ENCODE peak calls at places on chromosomes 12 and 14, in ten cellular contexts. One of them, this sample, is unnamed.

GRCh38 chr12:124555168-124555928 is 12.1 kb downstream of the NCOR2 start:
- DNase-seq in thyroid gland: no peak
- DNase-seq in CD8-positive, alpha-beta memory T cell: no peak
- DNase-seq in PC-3: no peak
- DNase-seq in heart right ventricle: no peak
- DNase-seq in CD4-positive, alpha-beta memory T cell: no peak
- DNase-seq in fibroblast of lung: no peak
- DNase-seq in sigmoid colon: peak; percentile 56
- DNase-seq in Karpas-422: no peak
- DNase-seq in cardiac muscle cell: no peak
- DNase-seq in this sample: no peak

GRCh38 chr12:42109031-42109430 is 35.6 kb downstream of the GXYLT1 start:
- DNase-seq in fibroblast of lung: peak; percentile 64
- DNase-seq in cardiac muscle cell: no peak
- DNase-seq in thyroid gland: no peak
- DNase-seq in CD8-positive, alpha-beta memory T cell: no peak
- DNase-seq in Karpas-422: no peak
- DNase-seq in sigmoid colon: no peak
- DNase-seq in PC-3: no peak
- DNase-seq in heart right ventricle: no peak
- DNase-seq in CD4-positive, alpha-beta memory T cell: no peak
- DNase-seq in this sample: no peak

GRCh38 chr12:48380596-48380995 is 29.9 kb upstream of the ZNF641 start:
- DNase-seq in sigmoid colon: no peak
- DNase-seq in CD8-positive, alpha-beta memory T cell: no peak
- DNase-seq in CD4-positive, alpha-beta memory T cell: no peak
- DNase-seq in Karpas-422: no peak
- DNase-seq in cardiac muscle cell: no peak
- DNase-seq in fibroblast of lung: no peak
- DNase-seq in PC-3: no peak
- DNase-seq in heart right ventricle: no peak
- DNase-seq in thyroid gland: no peak
- DNase-seq in this sample: no peak

GRCh38 chr14:91415794-91416743 is 1.6 kb downstream of the CCDC88C start:
- DNase-seq in CD8-positive, alpha-beta memory T cell: peak; percentile 86
- DNase-seq in cardiac muscle cell: no peak
- DNase-seq in heart right ventricle: no peak
- DNase-seq in Karpas-422: peak; percentile 96
- DNase-seq in CD4-positive, alpha-beta memory T cell: peak; percentile 85
- DNase-seq in sigmoid colon: no peak
- DNase-seq in fibroblast of lung: peak; percentile 14
- DNase-seq in PC-3: peak; percentile 70
- DNase-seq in thyroid gland: no peak
- DNase-seq in this sample: no peak

GRCh38 chr12:121184984-121185894 is 24.7 kb upstream of the P2RX4 start:
- DNase-seq in CD8-positive, alpha-beta memory T cell: no peak
- DNase-seq in sigmoid colon: no peak
- DNase-seq in PC-3: no peak
- DNase-seq in thyroid gland: no peak
- DNase-seq in Karpas-422: peak; percentile 55
- DNase-seq in heart right ventricle: no peak
- DNase-seq in cardiac muscle cell: no peak
- DNase-seq in fibroblast of lung: no peak
- DNase-seq in CD4-positive, alpha-beta memory T cell: no peak
- DNase-seq in this sample: no peak

GRCh38 chr12:103884316-103884715 is 43.3 kb upstream of the NT5DC3 start:
- DNase-seq in heart right ventricle: no peak
- DNase-seq in sigmoid colon: no peak
- DNase-seq in CD4-positive, alpha-beta memory T cell: peak; percentile 45
- DNase-seq in CD8-positive, alpha-beta memory T cell: peak; percentile 28
- DNase-seq in PC-3: peak; percentile 60
- DNase-seq in cardiac muscle cell: peak; percentile 47
- DNase-seq in fibroblast of lung: peak; percentile 63
- DNase-seq in thyroid gland: peak; percentile 59
- DNase-seq in Karpas-422: peak; percentile 74
- DNase-seq in this sample: no peak

GRCh38 chr14:99754141-99755067 is 38.8 kb upstream of the EML1 start:
- DNase-seq in thyroid gland: no peak
- DNase-seq in fibroblast of lung: peak; percentile 59
- DNase-seq in sigmoid colon: peak; percentile 74
- DNase-seq in heart right ventricle: no peak
- DNase-seq in CD4-positive, alpha-beta memory T cell: no peak
- DNase-seq in PC-3: peak; percentile 38
- DNase-seq in cardiac muscle cell: no peak
- DNase-seq in CD8-positive, alpha-beta memory T cell: no peak
- DNase-seq in Karpas-422: no peak
- DNase-seq in this sample: peak; percentile 85

GRCh38 chr12:96365604-96366230 is 34.5 kb downstream of the CDK17 start:
- DNase-seq in cardiac muscle cell: no peak
- DNase-seq in heart right ventricle: no peak
- DNase-seq in CD8-positive, alpha-beta memory T cell: no peak
- DNase-seq in thyroid gland: no peak
- DNase-seq in sigmoid colon: no peak
- DNase-seq in PC-3: no peak
- DNase-seq in CD4-positive, alpha-beta memory T cell: no peak
- DNase-seq in fibroblast of lung: peak; percentile 58
- DNase-seq in Karpas-422: no peak
- DNase-seq in this sample: no peak

GRCh38 chr12:68065687-68066086 is 76.4 kb downstream of the IFNG-AS1 start:
- DNase-seq in CD4-positive, alpha-beta memory T cell: no peak
- DNase-seq in CD8-positive, alpha-beta memory T cell: no peak
- DNase-seq in Karpas-422: no peak
- DNase-seq in heart right ventricle: no peak
- DNase-seq in fibroblast of lung: no peak
- DNase-seq in cardiac muscle cell: no peak
- DNase-seq in PC-3: no peak
- DNase-seq in thyroid gland: no peak
- DNase-seq in sigmoid colon: no peak
- DNase-seq in this sample: no peak

GRCh38 chr12:68065163-68065562 is 75.9 kb downstream of the IFNG-AS1 start:
- DNase-seq in sigmoid colon: no peak
- DNase-seq in CD8-positive, alpha-beta memory T cell: no peak
- DNase-seq in fibroblast of lung: no peak
- DNase-seq in heart right ventricle: no peak
- DNase-seq in CD4-positive, alpha-beta memory T cell: no peak
- DNase-seq in PC-3: no peak
- DNase-seq in thyroid gland: no peak
- DNase-seq in Karpas-422: no peak
- DNase-seq in cardiac muscle cell: no peak
- DNase-seq in this sample: no peak

GRCh38 chr12:68069276-68069675 is 80.0 kb downstream of the IFNG-AS1 start:
- DNase-seq in thyroid gland: no peak
- DNase-seq in PC-3: no peak
- DNase-seq in CD4-positive, alpha-beta memory T cell: no peak
- DNase-seq in cardiac muscle cell: no peak
- DNase-seq in sigmoid colon: no peak
- DNase-seq in CD8-positive, alpha-beta memory T cell: no peak
- DNase-seq in Karpas-422: no peak
- DNase-seq in fibroblast of lung: no peak
- DNase-seq in heart right ventricle: no peak
- DNase-seq in this sample: no peak

GRCh38 chr12:68070957-68071356 is 81.7 kb downstream of the IFNG-AS1 start:
- DNase-seq in CD4-positive, alpha-beta memory T cell: no peak
- DNase-seq in fibroblast of lung: no peak
- DNase-seq in cardiac muscle cell: no peak
- DNase-seq in Karpas-422: no peak
- DNase-seq in CD8-positive, alpha-beta memory T cell: no peak
- DNase-seq in thyroid gland: no peak
- DNase-seq in sigmoid colon: no peak
- DNase-seq in heart right ventricle: no peak
- DNase-seq in PC-3: no peak
- DNase-seq in this sample: no peak

DNA sequence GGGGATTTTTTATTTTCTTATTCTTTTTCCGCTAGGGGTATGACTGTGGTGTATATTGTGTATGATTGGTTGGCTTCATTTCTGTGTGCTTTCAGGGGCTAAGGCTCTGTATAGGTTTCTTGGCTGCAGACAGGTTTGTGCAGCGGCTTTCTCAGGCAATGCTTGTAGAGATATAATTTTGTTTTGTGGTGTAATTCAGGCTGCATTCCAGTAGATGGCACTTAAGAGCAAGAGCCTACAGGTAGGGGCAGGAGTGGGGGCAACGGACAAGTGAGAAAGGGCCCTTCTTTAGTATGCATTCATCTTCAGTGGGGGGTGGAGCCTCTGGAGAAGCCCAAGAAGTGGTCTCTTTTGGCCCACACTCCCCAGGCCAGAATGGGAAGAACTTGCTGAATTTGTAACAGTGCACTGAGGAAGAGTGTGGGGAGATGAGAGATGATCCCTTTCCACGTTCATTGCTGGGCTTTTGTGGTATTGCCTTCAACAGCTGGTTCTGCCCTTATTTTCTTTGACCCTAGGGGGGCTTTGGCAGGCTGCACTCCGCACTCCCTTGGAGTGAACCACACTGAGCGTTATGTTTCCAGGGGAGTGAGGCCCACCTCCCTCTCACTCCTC is 78.6 kb downstream of the IFNG-AS1 start:
- DNase-seq in fibroblast of lung: no peak
- DNase-seq in sigmoid colon: no peak
- DNase-seq in CD4-positive, alpha-beta memory T cell: no peak
- DNase-seq in thyroid gland: no peak
- DNase-seq in cardiac muscle cell: no peak
- DNase-seq in CD8-positive, alpha-beta memory T cell: no peak
- DNase-seq in heart right ventricle: no peak
- DNase-seq in PC-3: peak; percentile 44
- DNase-seq in Karpas-422: peak; percentile 62
- DNase-seq in this sample: no peak
- H3K9me3 ChIP-seq in fibroblast of lung: no peaks in the 10 kb centered on the region
- H3K9me3 ChIP-seq in sigmoid colon: peaks cover 3% of the 10 kb centered on the region
- H3K9me3 ChIP-seq in CD4-positive, alpha-beta memory T cell: no peaks in the 10 kb centered on the region
- H3K9me3 ChIP-seq in thyroid gland: no peaks in the 10 kb centered on the region
- H3K9me3 ChIP-seq in cardiac muscle cell: no peaks in the 10 kb centered on the region
- H3K9me3 ChIP-seq in CD8-positive, alpha-beta memory T cell: no peaks in the 10 kb centered on the region
- H3K9me3 ChIP-seq in heart right ventricle: peaks cover 18% of the 10 kb centered on the region
- H3K9me3 ChIP-seq in PC-3: peaks cover 6% of the 10 kb centered on the region
- H3K9me3 ChIP-seq in Karpas-422: no peaks in the 10 kb centered on the region
- H3K9me3 ChIP-seq in this sample: peaks cover 8% of the 10 kb centered on the region

GRCh38 chr14:103517626-103518415 is 4.8 kb downstream of the CKB start:
- DNase-seq in Karpas-422: no peak
- DNase-seq in CD4-positive, alpha-beta memory T cell: no peak
- DNase-seq in sigmoid colon: peak; percentile 81
- DNase-seq in cardiac muscle cell: no peak
- DNase-seq in fibroblast of lung: no peak
- DNase-seq in CD8-positive, alpha-beta memory T cell: no peak
- DNase-seq in heart right ventricle: no peak
- DNase-seq in thyroid gland: peak; percentile 82
- DNase-seq in PC-3: no peak
- DNase-seq in this sample: no peak

GRCh38 chr14:103517172-103517566 is 5.5 kb downstream of the CKB start:
- DNase-seq in PC-3: no peak
- DNase-seq in sigmoid colon: peak; percentile 63
- DNase-seq in Karpas-422: no peak
- DNase-seq in heart right ventricle: no peak
- DNase-seq in CD8-positive, alpha-beta memory T cell: no peak
- DNase-seq in fibroblast of lung: no peak
- DNase-seq in CD4-positive, alpha-beta memory T cell: no peak
- DNase-seq in thyroid gland: no peak
- DNase-seq in cardiac muscle cell: no peak
- DNase-seq in this sample: no peak

GRCh38 chr14:103519043-103519836 is 3.4 kb downstream of the CKB start:
- DNase-seq in heart right ventricle: no peak
- DNase-seq in CD8-positive, alpha-beta memory T cell: no peak
- DNase-seq in CD4-positive, alpha-beta memory T cell: no peak
- DNase-seq in thyroid gland: peak; percentile 75
- DNase-seq in Karpas-422: peak; percentile 62
- DNase-seq in sigmoid colon: peak; percentile 76
- DNase-seq in cardiac muscle cell: no peak
- DNase-seq in PC-3: no peak
- DNase-seq in fibroblast of lung: peak; percentile 44
- DNase-seq in this sample: no peak

GRCh38 chr14:103519837-103520212 is 2.8 kb downstream of the CKB start:
- DNase-seq in fibroblast of lung: no peak
- DNase-seq in heart right ventricle: no peak
- DNase-seq in cardiac muscle cell: no peak
- DNase-seq in Karpas-422: no peak
- DNase-seq in CD8-positive, alpha-beta memory T cell: no peak
- DNase-seq in thyroid gland: peak; percentile 95
- DNase-seq in PC-3: no peak
- DNase-seq in CD4-positive, alpha-beta memory T cell: no peak
- DNase-seq in sigmoid colon: peak; percentile 76
- DNase-seq in this sample: no peak

DNA sequence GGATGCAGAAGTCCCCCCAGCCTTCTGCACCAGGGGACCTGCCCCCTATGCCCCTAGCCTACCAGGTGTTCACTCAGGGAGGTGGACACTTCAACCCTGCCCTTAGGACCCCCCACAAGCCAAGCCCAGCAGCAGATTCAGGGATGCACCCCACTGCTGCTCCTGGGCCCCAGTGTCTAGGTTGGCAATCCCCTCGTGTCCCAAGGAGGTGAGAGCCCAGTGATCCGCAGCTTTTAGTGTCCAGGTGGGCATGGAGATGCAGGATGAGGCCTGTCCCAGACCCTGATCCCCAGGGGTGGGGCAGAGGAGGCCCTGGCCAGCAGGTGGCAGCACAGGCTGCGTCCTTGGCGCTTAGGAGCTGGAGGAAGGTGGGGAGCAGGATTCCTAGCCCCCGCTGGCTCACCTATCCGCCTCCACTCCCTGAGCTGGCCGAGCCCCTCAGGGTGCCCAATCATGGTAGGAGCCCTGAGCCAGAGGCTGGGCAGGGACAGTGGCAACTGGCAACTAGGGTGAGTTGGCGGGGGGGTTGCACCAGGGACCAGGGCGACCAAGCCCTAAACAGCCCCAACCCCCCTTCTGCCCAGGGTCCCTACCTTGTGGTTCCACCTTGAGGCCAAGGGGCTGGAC is 4.1 kb downstream of the CKB start:
- DNase-seq in heart right ventricle: peak; percentile 68
- DNase-seq in fibroblast of lung: no peak
- DNase-seq in CD8-positive, alpha-beta memory T cell: peak; percentile 46
- DNase-seq in sigmoid colon: peak; percentile 92
- DNase-seq in cardiac muscle cell: peak; percentile 68
- DNase-seq in Karpas-422: peak; percentile 84
- DNase-seq in PC-3: peak; percentile 71
- DNase-seq in thyroid gland: peak; percentile 74
- DNase-seq in CD4-positive, alpha-beta memory T cell: peak; percentile 43
- DNase-seq in this sample: no peak
- H3K4me3 ChIP-seq in heart right ventricle: no peak overlapping the region
- H3K4me3 ChIP-seq in fibroblast of lung: no peak overlapping the region
- H3K4me3 ChIP-seq in CD8-positive, alpha-beta memory T cell: no peak overlapping the region
- H3K4me3 ChIP-seq in sigmoid colon: no peak overlapping the region
- H3K4me3 ChIP-seq in cardiac muscle cell: no peak overlapping the region
- H3K4me3 ChIP-seq in Karpas-422: no peak overlapping the region
- H3K4me3 ChIP-seq in PC-3: no peak overlapping the region
- H3K4me3 ChIP-seq in thyroid gland: no peak overlapping the region
- H3K4me3 ChIP-seq in CD4-positive, alpha-beta memory T cell: no peak overlapping the region
- H3K4me3 ChIP-seq in this sample: no peak overlapping the region

GRCh38 chr12:132333766-132334165 is 4.4 kb upstream of the GALNT9 start:
- DNase-seq in thyroid gland: no peak
- DNase-seq in PC-3: no peak
- DNase-seq in sigmoid colon: no peak
- DNase-seq in heart right ventricle: no peak
- DNase-seq in cardiac muscle cell: no peak
- DNase-seq in fibroblast of lung: no peak
- DNase-seq in CD4-positive, alpha-beta memory T cell: no peak
- DNase-seq in Karpas-422: no peak
- DNase-seq in CD8-positive, alpha-beta memory T cell: no peak
- DNase-seq in this sample: no peak
- H3K9me3 ChIP-seq in thyroid gland: no peaks in the 10 kb centered on the region
- H3K9me3 ChIP-seq in PC-3: no peaks in the 10 kb centered on the region
- H3K9me3 ChIP-seq in sigmoid colon: no peaks in the 10 kb centered on the region
- H3K9me3 ChIP-seq in heart right ventricle: no peaks in the 10 kb centered on the region
- H3K9me3 ChIP-seq in cardiac muscle cell: no peaks in the 10 kb centered on the region
- H3K9me3 ChIP-seq in fibroblast of lung: peaks cover 1% of the 10 kb centered on the region
- H3K9me3 ChIP-seq in CD4-positive, alpha-beta memory T cell: no peaks in the 10 kb centered on the region
- H3K9me3 ChIP-seq in Karpas-422: no peaks in the 10 kb centered on the region
- H3K9me3 ChIP-seq in CD8-positive, alpha-beta memory T cell: no peaks in the 10 kb centered on the region
- H3K9me3 ChIP-seq in this sample: peaks cover 18% of the 10 kb centered on the region

DNA sequence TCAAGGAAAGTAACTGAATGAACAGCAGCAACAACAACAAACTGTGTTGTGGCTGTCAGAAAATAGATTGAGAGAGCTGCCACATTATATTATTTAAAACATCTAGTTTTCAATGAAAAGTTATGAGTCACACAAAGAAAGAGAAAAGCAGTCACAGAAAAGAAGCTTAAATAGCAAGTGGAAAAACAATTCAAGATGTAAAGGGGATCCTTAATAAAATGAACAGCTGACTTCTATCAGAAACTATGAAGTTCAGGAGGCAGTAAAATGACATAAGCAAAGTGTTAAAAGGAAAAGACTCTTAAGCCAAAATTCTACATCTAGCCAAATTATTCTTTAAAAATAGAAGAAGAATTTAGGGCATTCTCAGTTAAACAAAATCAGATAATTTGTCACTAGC is 5.6 kb downstream of the CLEC14A start:
- DNase-seq in heart right ventricle: no peak
- DNase-seq in cardiac muscle cell: no peak
- DNase-seq in thyroid gland: no peak
- DNase-seq in sigmoid colon: no peak
- DNase-seq in Karpas-422: no peak
- DNase-seq in fibroblast of lung: no peak
- DNase-seq in CD8-positive, alpha-beta memory T cell: no peak
- DNase-seq in PC-3: no peak
- DNase-seq in CD4-positive, alpha-beta memory T cell: no peak
- DNase-seq in this sample: no peak
- H3K4me3 ChIP-seq in heart right ventricle: peak overlapping the region; percentile 89
- H3K4me3 ChIP-seq in cardiac muscle cell: no peak overlapping the region
- H3K4me3 ChIP-seq in thyroid gland: no peak overlapping the region
- H3K4me3 ChIP-seq in sigmoid colon: no peak overlapping the region
- H3K4me3 ChIP-seq in Karpas-422: no peak overlapping the region
- H3K4me3 ChIP-seq in fibroblast of lung: no peak overlapping the region
- H3K4me3 ChIP-seq in CD8-positive, alpha-beta memory T cell: no peak overlapping the region
- H3K4me3 ChIP-seq in PC-3: no peak overlapping the region
- H3K4me3 ChIP-seq in CD4-positive, alpha-beta memory T cell: no peak overlapping the region
- H3K4me3 ChIP-seq in this sample: no peak overlapping the region